ENCODE peak calls at places on chromosomes 13 and 19, in eight cellular contexts. X, V, N, U, L, I, G and A are unnamed samples.

GRCh38 chr19:33340991-33341390 is 32.5 kb upstream of the CEBPG start:
- DNase-seq in X (no peak), V (no peak), N (no peak), U (no peak), L (no peak), I (no peak), G (no peak), A (no peak)

GRCh38 chr13:40653558-40654318 is 12.7 kb downstream of the FOXO1 start:
- DNase-seq in X (no peak), V (no peak), N (no peak), U (no peak), L (no peak), I (no peak), G (no peak), A (no peak)

GRCh38 chr13:68588623-68589022 is 1358.5 kb upstream of the PCDH9 start:
- DNase-seq in X (no peak), V (no peak), N (no peak), U (no peak), L (no peak), I (no peak), G (no peak), A (no peak)

GRCh38 chr19:44927746-44928145 is 13.3 kb downstream of the APOC1 start:
- DNase-seq in X (no peak), V (no peak), N (no peak), U (no peak), L (no peak), I (no peak), G (no peak), A (no peak)

GRCh38 chr13:73266640-73267180 is 207.9 kb downstream of the KLF5 start:
- DNase-seq in X (no peak), V (no peak), N (no peak), U (no peak), L (no peak), I (no peak), G (no peak), A (no peak)

GRCh38 chr13:50594276-50594970 is 249.1 kb downstream of the DLEU7 start:
- DNase-seq in X (no peak), V (no peak), N (no peak), U (peak), L (peak), I (peak), G (no peak), A (peak)

GRCh38 chr13:48094404-48094780 is 512 bp downstream of the MED4 start:
- DNase-seq in X (no peak), V (no peak), N (no peak), U (no peak), L (no peak), I (peak), G (no peak), A (no peak)

GRCh38 chr13:81872581-81872980 is 1531.7 kb upstream of the SPRY2 start:
- DNase-seq in X (no peak), V (no peak), N (no peak), U (peak), L (no peak), I (no peak), G (no peak), A (no peak)

GRCh38 chr13:27783111-27783510 is 9.2 kb upstream of the GSX1 start:
- DNase-seq in X (no peak), V (no peak), N (no peak), U (peak), L (no peak), I (no peak), G (no peak), A (no peak)

GRCh38 chr19:13382633-13382938 is 123.7 kb downstream of the CACNA1A start:
- DNase-seq in X (no peak), V (no peak), N (no peak), U (no peak), L (peak), I (no peak), G (no peak), A (no peak)